ENCODE peak calls at places on chromosomes 7 and 10, in six cellular contexts. One of them, this sample, is unnamed.

GRCh38 chr10:33506391-33506790 is 171.9 kb upstream of the NRP1 start:
- DNase-seq in GM23338: no peak
- DNase-seq in PC-3: no peak
- DNase-seq in SK-N-SH: no peak
- DNase-seq in OCI-LY7: no peak
- DNase-seq in GM23248: no peak
- DNase-seq in this sample: no peak

GRCh38 chr10:3006093-3006492 is 61.3 kb upstream of the PFKP start:
- DNase-seq in SK-N-SH: no peak
- DNase-seq in PC-3: no peak
- DNase-seq in GM23338: no peak
- DNase-seq in OCI-LY7: no peak
- DNase-seq in GM23248: no peak
- DNase-seq in this sample: no peak

GRCh38 chr10:126431816-126432215 is 43.5 kb upstream of the ADAM12 start:
- DNase-seq in GM23338: no peak
- DNase-seq in SK-N-SH: no peak
- DNase-seq in GM23248: no peak
- DNase-seq in PC-3: no peak
- DNase-seq in OCI-LY7: no peak
- DNase-seq in this sample: no peak

GRCh38 chr7:22548313-22548712 is 48.3 kb upstream of the STEAP1B start:
- DNase-seq in PC-3: no peak
- DNase-seq in OCI-LY7: no peak
- DNase-seq in SK-N-SH: no peak
- DNase-seq in GM23248: no peak
- DNase-seq in GM23338: no peak
- DNase-seq in this sample: no peak

GRCh38 chr7:132123763-132124162 is 452.5 kb downstream of the PLXNA4 start:
- DNase-seq in PC-3: no peak
- DNase-seq in SK-N-SH: peak
- DNase-seq in GM23248: no peak
- DNase-seq in OCI-LY7: no peak
- DNase-seq in GM23338: peak
- DNase-seq in this sample: no peak

GRCh38 chr10:54363390-54363789 is 437.6 kb downstream of the PCDH15 start:
- DNase-seq in PC-3: no peak
- DNase-seq in GM23338: no peak
- DNase-seq in GM23248: no peak
- DNase-seq in SK-N-SH: no peak
- DNase-seq in OCI-LY7: no peak
- DNase-seq in this sample: no peak

GRCh38 chr10:80165173-80165572 is 32.6 kb downstream of the PLAC9 start:
- DNase-seq in PC-3: peak
- DNase-seq in SK-N-SH: no peak
- DNase-seq in GM23338: no peak
- DNase-seq in GM23248: peak
- DNase-seq in OCI-LY7: no peak
- DNase-seq in this sample: no peak

GRCh38 chr10:26486985-26487850 is 49.1 kb downstream of the APBB1IP start:
- DNase-seq in GM23248: peak
- DNase-seq in OCI-LY7: no peak
- DNase-seq in GM23338: no peak
- DNase-seq in SK-N-SH: no peak
- DNase-seq in PC-3: peak
- DNase-seq in this sample: peak

GRCh38 chr7:55895021-55895420 is 7.8 kb downstream of the ZNF713 start:
- DNase-seq in PC-3: no peak
- DNase-seq in GM23248: no peak
- DNase-seq in GM23338: no peak
- DNase-seq in SK-N-SH: no peak
- DNase-seq in OCI-LY7: no peak
- DNase-seq in this sample: no peak

GRCh38 chr7:114711244-114711643 is 210.7 kb upstream of the MDFIC start:
- DNase-seq in GM23338: no peak
- DNase-seq in GM23248: no peak
- DNase-seq in SK-N-SH: no peak
- DNase-seq in OCI-LY7: no peak
- DNase-seq in PC-3: peak
- DNase-seq in this sample: no peak

GRCh38 chr10:15719899-15720634 is at the start of gene ITGA8:
- DNase-seq in GM23248: peak
- DNase-seq in OCI-LY7: no peak
- DNase-seq in GM23338: peak
- DNase-seq in SK-N-SH: peak
- DNase-seq in PC-3: no peak
- DNase-seq in this sample: peak

GRCh38 chr7:126690104-126690503 is 562.6 kb downstream of the GRM8 start:
- DNase-seq in GM23338: no peak
- DNase-seq in OCI-LY7: no peak
- DNase-seq in PC-3: no peak
- DNase-seq in SK-N-SH: no peak
- DNase-seq in GM23248: no peak
- DNase-seq in this sample: no peak

GRCh38 chr10:103510791-103511757 is 17.6 kb downstream of the NEURL1 start:
- DNase-seq in SK-N-SH: peak
- DNase-seq in PC-3: no peak
- DNase-seq in GM23338: no peak
- DNase-seq in OCI-LY7: no peak
- DNase-seq in GM23248: no peak
- DNase-seq in this sample: no peak

GRCh38 chr7:17415955-17416354 is 117.5 kb downstream of the AHR start:
- DNase-seq in OCI-LY7: no peak
- DNase-seq in GM23248: no peak
- DNase-seq in SK-N-SH: no peak
- DNase-seq in PC-3: no peak
- DNase-seq in GM23338: no peak
- DNase-seq in this sample: no peak

GRCh38 chr10:44619521-44619920 is 234.6 kb upstream of the CXCL12 start:
- DNase-seq in GM23338: no peak
- DNase-seq in GM23248: peak
- DNase-seq in OCI-LY7: no peak
- DNase-seq in PC-3: no peak
- DNase-seq in SK-N-SH: no peak
- DNase-seq in this sample: no peak

GRCh38 chr10:96588060-96588554 is 1.3 kb upstream of the TM9SF3 start:
- DNase-seq in OCI-LY7: peak
- DNase-seq in PC-3: no peak
- DNase-seq in GM23248: no peak
- DNase-seq in GM23338: no peak
- DNase-seq in SK-N-SH: peak
- DNase-seq in this sample: no peak

GRCh38 chr7:30744075-30744417 is 7.9 kb upstream of the INMT start:
- DNase-seq in GM23248: no peak
- DNase-seq in GM23338: no peak
- DNase-seq in PC-3: no peak
- DNase-seq in SK-N-SH: no peak
- DNase-seq in OCI-LY7: no peak
- DNase-seq in this sample: no peak

GRCh38 chr7:89687266-89687665 is 467.0 kb upstream of the STEAP1 start:
- DNase-seq in GM23338: no peak
- DNase-seq in PC-3: no peak
- DNase-seq in OCI-LY7: no peak
- DNase-seq in SK-N-SH: no peak
- DNase-seq in GM23248: no peak
- DNase-seq in this sample: no peak
- TF ChIP-seq EZH2phosphoT487 in GM23338: no peak
- TF ChIP-seq EZH2phosphoT487 in PC-3: no peak
- TF ChIP-seq EZH2phosphoT487 in OCI-LY7: no peak
- TF ChIP-seq EZH2phosphoT487 in SK-N-SH: no peak
- TF ChIP-seq EZH2phosphoT487 in GM23248: no peak
- TF ChIP-seq EZH2phosphoT487 in this sample: no peak

DNA sequence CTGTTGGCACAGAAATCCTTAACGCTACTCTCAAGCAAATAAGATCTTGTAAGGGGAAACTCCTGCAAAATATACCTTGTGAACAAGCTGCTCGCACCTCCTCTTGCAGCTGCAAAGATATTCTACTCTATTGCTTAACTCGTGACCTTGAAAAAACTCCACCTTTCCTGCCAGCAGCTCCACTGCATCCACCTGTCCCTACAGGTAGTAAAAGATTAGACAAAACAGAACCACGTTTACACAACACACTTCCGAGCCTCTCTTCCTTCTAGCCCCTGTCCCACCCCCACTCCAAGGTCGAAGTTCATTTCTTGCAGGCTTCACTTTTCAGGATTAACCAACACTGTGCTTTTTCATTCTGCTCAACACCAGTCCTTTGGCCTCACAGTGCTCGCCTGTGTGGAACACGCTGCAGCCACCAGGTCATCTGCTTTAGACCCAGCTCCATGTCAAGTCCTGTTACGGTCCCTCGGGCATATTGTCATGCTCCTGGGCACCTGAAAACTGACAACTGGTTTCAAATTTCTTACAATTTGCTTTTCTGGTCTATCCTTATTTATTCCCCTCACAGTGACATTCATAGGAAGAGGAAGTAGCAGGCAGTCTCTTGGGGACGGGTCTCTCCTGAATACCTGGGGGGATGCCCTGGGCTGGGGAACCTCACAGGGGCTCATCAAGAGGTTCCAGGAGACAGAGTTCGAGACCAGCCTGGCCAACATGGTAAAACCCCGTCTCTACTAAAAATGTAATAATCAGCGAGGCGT is 165.8 kb upstream of the KLF14 start:
- DNase-seq in GM23248: peak
- DNase-seq in OCI-LY7: peak
- DNase-seq in SK-N-SH: no peak
- DNase-seq in GM23338: no peak
- DNase-seq in PC-3: peak
- DNase-seq in this sample: peak
- TF ChIP-seq EZH2phosphoT487 in GM23248: no peak
- TF ChIP-seq EZH2phosphoT487 in OCI-LY7: no peak
- TF ChIP-seq EZH2phosphoT487 in SK-N-SH: no peak
- TF ChIP-seq EZH2phosphoT487 in GM23338: no peak
- TF ChIP-seq EZH2phosphoT487 in PC-3: no peak
- TF ChIP-seq EZH2phosphoT487 in this sample: no peak

GRCh38 chr7:40200791-40201190 is 66.0 kb downstream of the SUGCT start:
- DNase-seq in GM23338: no peak
- DNase-seq in SK-N-SH: no peak
- DNase-seq in PC-3: no peak
- DNase-seq in OCI-LY7: no peak
- DNase-seq in GM23248: peak
- DNase-seq in this sample: no peak

GRCh38 chr7:40194743-40195142 is 59.9 kb downstream of the SUGCT start:
- DNase-seq in OCI-LY7: no peak
- DNase-seq in PC-3: no peak
- DNase-seq in GM23338: no peak
- DNase-seq in GM23248: peak
- DNase-seq in SK-N-SH: no peak
- DNase-seq in this sample: no peak

GRCh38 chr7:40197527-40197926 is 62.7 kb downstream of the SUGCT start:
- DNase-seq in GM23338: no peak
- DNase-seq in GM23248: no peak
- DNase-seq in PC-3: no peak
- DNase-seq in SK-N-SH: no peak
- DNase-seq in OCI-LY7: no peak
- DNase-seq in this sample: no peak

GRCh38 chr7:40202851-40203250 is 68.0 kb downstream of the SUGCT start:
- DNase-seq in PC-3: no peak
- DNase-seq in SK-N-SH: no peak
- DNase-seq in GM23248: no peak
- DNase-seq in OCI-LY7: no peak
- DNase-seq in GM23338: peak
- DNase-seq in this sample: no peak

DNA sequence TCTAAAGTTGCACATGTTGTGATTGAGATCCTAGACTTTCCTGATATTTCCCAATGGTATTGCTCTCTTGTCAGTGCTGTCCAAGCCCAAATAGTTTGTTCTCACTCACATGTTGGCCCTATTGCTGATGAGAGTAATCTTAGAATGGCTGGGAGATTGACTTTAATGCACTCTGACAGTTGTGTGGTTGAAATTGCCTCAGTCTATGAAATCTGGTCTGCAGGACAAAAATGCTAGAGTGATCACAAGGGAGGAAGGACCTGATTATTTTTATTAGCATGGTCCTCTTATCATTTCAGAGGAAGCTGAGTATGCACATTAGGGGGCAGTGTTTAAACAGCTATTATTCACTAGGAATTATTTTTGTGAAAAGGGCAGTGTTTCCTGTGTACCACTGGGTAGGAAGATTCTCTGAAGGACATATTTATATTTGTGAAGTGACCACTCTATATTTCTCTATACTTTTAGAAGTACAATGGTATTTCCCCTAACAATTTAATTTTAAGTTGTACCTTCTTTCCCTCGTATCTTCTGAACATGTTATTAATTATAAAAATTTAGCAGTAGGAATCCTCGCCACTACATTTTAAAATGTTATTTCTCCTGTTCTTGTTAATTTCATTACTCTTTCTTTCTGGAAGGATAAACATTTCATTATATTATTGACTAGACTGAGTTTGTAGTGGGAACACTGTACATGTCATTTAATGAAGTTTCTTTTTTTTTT is 64.4 kb downstream of the SUGCT start:
- DNase-seq in OCI-LY7: peak
- DNase-seq in SK-N-SH: peak
- DNase-seq in GM23248: peak
- DNase-seq in PC-3: peak
- DNase-seq in GM23338: peak
- DNase-seq in this sample: peak
- TF ChIP-seq EZH2phosphoT487 in OCI-LY7: no peak
- TF ChIP-seq EZH2phosphoT487 in SK-N-SH: no peak
- TF ChIP-seq EZH2phosphoT487 in GM23248: no peak
- TF ChIP-seq EZH2phosphoT487 in PC-3: no peak
- TF ChIP-seq EZH2phosphoT487 in GM23338: no peak
- TF ChIP-seq EZH2phosphoT487 in this sample: no peak

GRCh38 chr7:3095046-3095445 is 51.4 kb upstream of the CARD11 start:
- DNase-seq in PC-3: no peak
- DNase-seq in GM23338: no peak
- DNase-seq in SK-N-SH: no peak
- DNase-seq in GM23248: no peak
- DNase-seq in OCI-LY7: peak
- DNase-seq in this sample: no peak

GRCh38 chr7:3091631-3092030 is 48.0 kb upstream of the CARD11 start:
- DNase-seq in SK-N-SH: no peak
- DNase-seq in PC-3: no peak
- DNase-seq in GM23248: no peak
- DNase-seq in GM23338: no peak
- DNase-seq in OCI-LY7: no peak
- DNase-seq in this sample: no peak

GRCh38 chr7:3087243-3087642 is 43.6 kb upstream of the CARD11 start:
- DNase-seq in GM23338: no peak
- DNase-seq in OCI-LY7: no peak
- DNase-seq in GM23248: no peak
- DNase-seq in SK-N-SH: no peak
- DNase-seq in PC-3: no peak
- DNase-seq in this sample: peak

GRCh38 chr7:3089493-3089892 is 45.8 kb upstream of the CARD11 start:
- DNase-seq in GM23338: peak
- DNase-seq in OCI-LY7: peak
- DNase-seq in GM23248: peak
- DNase-seq in PC-3: peak
- DNase-seq in SK-N-SH: peak
- DNase-seq in this sample: peak

DNA sequence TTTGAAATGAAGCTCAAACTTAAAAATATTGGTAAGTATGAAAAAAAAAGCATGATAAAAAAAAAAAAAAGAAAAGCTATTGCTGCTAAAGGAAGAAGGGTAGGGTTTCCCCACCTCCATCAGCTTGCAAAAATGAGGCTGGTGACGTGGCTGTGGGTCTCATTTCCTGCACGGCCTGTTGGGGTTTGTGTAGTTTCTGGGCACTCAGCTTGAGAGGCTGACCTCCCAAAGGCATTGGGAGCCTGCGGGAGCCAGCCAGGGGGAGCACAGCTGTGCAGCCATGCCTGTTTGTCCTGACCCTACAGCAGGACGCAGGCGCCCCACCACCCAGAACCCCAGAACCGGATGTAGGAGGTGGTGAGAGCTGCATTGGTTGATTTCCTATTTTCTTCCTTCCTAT is 48.8 kb upstream of the CARD11 start:
- DNase-seq in OCI-LY7: peak
- DNase-seq in GM23338: no peak
- DNase-seq in PC-3: no peak
- DNase-seq in GM23248: no peak
- DNase-seq in SK-N-SH: no peak
- DNase-seq in this sample: no peak
- TF ChIP-seq EZH2phosphoT487 in OCI-LY7: no peak
- TF ChIP-seq EZH2phosphoT487 in GM23338: no peak
- TF ChIP-seq EZH2phosphoT487 in PC-3: no peak
- TF ChIP-seq EZH2phosphoT487 in GM23248: no peak
- TF ChIP-seq EZH2phosphoT487 in SK-N-SH: no peak
- TF ChIP-seq EZH2phosphoT487 in this sample: no peak

This sample was measured in hepatocyte.